ENCODE peak calls at places on chromosomes 2 and 18, in ten cellular contexts. I, R, U, S, N, Z, Y, E, M and K are unnamed samples. For H3K4me1, the result is how much of the 10 kb centered on the place peaks cover.

GRCh38 chr2:31066594-31066993 is 71.6 kb downstream of the GALNT14 start:
- DNase-seq in I (no peak), R (no peak), U (no peak), S (no peak), N (no peak), Z (no peak), Y (no peak), E (no peak), M (no peak), K (no peak)

GRCh38 chr2:1718339-1719220 is 25.7 kb downstream of the PXDN start:
- DNase-seq in I (no peak), R (no peak), U (no peak), S (no peak), N (no peak), Z (no peak), Y (no peak), E (no peak), M (peak), K (no peak)

GRCh38 chr2:86029873-86030272 is 75.8 kb downstream of the POLR1A start:
- DNase-seq in I (no peak), R (no peak), U (no peak), S (no peak), N (no peak), Z (no peak), Y (no peak), E (peak), M (no peak), K (no peak)

GRCh38 chr18:500230-500555 is 308 bp downstream of the COLEC12 start:
- DNase-seq in I (no peak), R (no peak), U (no peak), S (no peak), N (no peak), Z (no peak), Y (no peak), E (no peak), M (peak), K (no peak)

GRCh38 chr2:226048625-226049024 is 649.1 kb downstream of the NYAP2 start:
- DNase-seq in I (no peak), R (no peak), U (no peak), S (no peak), N (peak), Z (no peak), Y (no peak), E (no peak), M (no peak), K (no peak)

GRCh38 chr18:25284861-25285574 is 66.9 kb downstream of the ZNF521 start:
- DNase-seq in I (no peak), R (no peak), U (no peak), S (no peak), N (no peak), Z (no peak), Y (no peak), E (peak), M (no peak), K (no peak)

GRCh38 chr2:12967804-12968203 is 251.1 kb downstream of the TRIB2 start:
- DNase-seq in I (no peak), R (no peak), U (no peak), S (no peak), N (no peak), Z (no peak), Y (no peak), E (no peak), M (no peak), K (no peak)

GRCh38 chr18:35127201-35127600 is 86.0 kb downstream of the MAPRE2 start:
- DNase-seq in I (no peak), R (no peak), U (no peak), S (no peak), N (peak), Z (no peak), Y (no peak), E (no peak), M (no peak), K (no peak)

GRCh38 chr18:47283476-47283875 is 32.0 kb upstream of the SKOR2 start:
- DNase-seq in I (no peak), R (no peak), U (peak), S (no peak), N (peak), Z (no peak), Y (no peak), E (no peak), M (no peak), K (peak)

GRCh38 chr18:79945118-79946042 is 6.1 kb downstream of the SLC66A2 start:
- DNase-seq in I (peak), R (peak), U (no peak), S (peak), N (no peak), Z (no peak), Y (no peak), E (peak), M (peak), K (no peak)

GRCh38 chr2:73112913-73113633 is at the start of gene RAB11FIP5:
- DNase-seq in I (peak), R (peak), U (peak), S (peak), N (peak), Z (peak), Y (peak), E (peak), M (peak), K (peak)

GRCh38 chr2:54483426-54483825 is 27.3 kb downstream of the SPTBN1 start:
- DNase-seq in I (no peak), R (no peak), U (no peak), S (no peak), N (peak), Z (no peak), Y (no peak), E (no peak), M (no peak), K (no peak)

DNA sequence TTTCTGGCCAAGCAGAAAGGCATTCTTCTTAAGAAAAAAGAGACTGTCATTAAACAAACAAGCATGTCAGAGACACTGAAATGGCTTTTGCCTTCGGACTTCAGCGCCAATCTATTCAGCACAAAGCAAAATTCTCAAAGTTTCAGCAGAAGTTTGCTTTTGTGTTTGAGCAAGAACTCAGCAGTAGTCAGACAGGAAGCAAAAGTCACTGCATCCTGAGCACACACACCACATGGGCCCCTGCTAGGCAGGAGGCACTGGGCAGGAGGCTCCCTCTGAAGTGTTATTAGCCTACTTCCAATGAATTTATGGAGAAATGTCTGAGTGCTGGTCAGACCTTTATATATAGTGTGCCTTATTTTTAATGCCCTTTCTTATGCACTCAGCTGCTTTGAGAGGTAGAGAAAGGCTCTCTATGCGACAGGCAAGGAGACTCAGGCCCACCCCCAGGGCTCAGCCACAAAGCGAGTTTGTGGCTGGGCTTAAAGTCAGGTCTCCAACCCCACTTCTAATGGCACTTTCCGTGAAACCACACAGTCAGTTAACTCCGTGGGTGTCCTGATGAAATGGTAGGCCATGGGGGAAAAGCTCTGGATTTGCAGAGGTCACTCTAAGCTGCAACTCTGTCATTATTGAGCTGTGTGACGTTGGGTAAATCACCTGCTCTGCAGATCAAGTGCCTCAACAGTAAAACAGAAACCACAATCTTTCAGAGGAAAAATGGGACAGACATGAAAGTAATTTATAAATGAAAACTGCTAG is 161.0 kb upstream of the TMEM200C start:
- DNase-seq in I (no peak), R (no peak), U (no peak), S (no peak), N (peak), Z (no peak), Y (no peak), E (no peak), M (no peak), K (no peak)
- H3K27ac ChIP-seq in I (no peak), R (no peak), U (no peak), S (no peak), N (peak), Z (no peak), Y (no peak), E (no peak), M (no peak), K (no peak)

GRCh38 chr2:161097157-161097556 is 63.1 kb upstream of the TANK start:
- DNase-seq in I (no peak), R (no peak), U (no peak), S (no peak), N (no peak), Z (no peak), Y (no peak), E (no peak), M (no peak), K (no peak)
- H3K4me1 ChIP-seq in I (under half), R (under half), U (under half), S (under half), N (under half), Z (under half), Y (under half), E (under half), M (under half), K (under half)

DNA sequence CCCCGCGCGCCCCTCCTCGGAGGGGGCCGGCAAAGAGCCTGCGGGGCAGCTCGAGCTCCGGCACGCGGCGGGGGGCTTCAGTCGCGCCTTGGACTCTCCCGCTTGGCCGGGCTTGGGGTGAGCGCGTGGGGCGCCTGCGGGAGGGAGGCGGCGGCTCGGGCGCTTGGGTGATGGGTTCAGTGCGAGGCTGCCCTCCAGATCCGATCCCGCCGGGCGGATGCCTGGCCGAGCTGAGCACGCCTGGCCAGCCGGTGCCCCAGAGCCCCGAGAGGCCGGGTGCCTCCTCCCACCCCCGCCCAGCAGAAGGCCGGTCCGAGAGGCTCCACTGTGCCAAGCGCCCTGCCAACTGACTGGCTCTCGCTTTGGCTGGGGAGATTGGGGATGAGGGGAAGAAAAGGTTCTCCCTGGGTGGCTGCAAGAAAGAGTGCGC is 276 bp upstream of the NXPH2 start:
- DNase-seq in I (no peak), R (no peak), U (no peak), S (no peak), N (no peak), Z (no peak), Y (no peak), E (no peak), M (no peak), K (no peak)
- H3K4me3 ChIP-seq in I (peak), R (no peak), U (no peak), S (no peak), N (no peak), Z (peak), Y (peak), E (peak), M (peak), K (no peak)

GRCh38 chr2:190405995-190406394 is 2.2 kb upstream of the MFSD6 start:
- DNase-seq in I (no peak), R (no peak), U (no peak), S (no peak), N (no peak), Z (no peak), Y (no peak), E (no peak), M (no peak), K (no peak)
- H3K27ac ChIP-seq in I (no peak), R (no peak), U (no peak), S (no peak), N (no peak), Z (no peak), Y (no peak), E (no peak), M (no peak), K (no peak)

GRCh38 chr2:239099474-239099873 is 251.6 kb downstream of the TWIST2 start:
- DNase-seq in I (no peak), R (no peak), U (no peak), S (no peak), N (no peak), Z (no peak), Y (no peak), E (no peak), M (no peak), K (no peak)

GRCh38 chr2:239097428-239097696 is 249.5 kb downstream of the TWIST2 start:
- DNase-seq in I (no peak), R (no peak), U (no peak), S (no peak), N (no peak), Z (no peak), Y (no peak), E (no peak), M (no peak), K (no peak)

GRCh38 chr2:239096676-239097427 is 249.0 kb downstream of the TWIST2 start:
- DNase-seq in I (peak), R (no peak), U (no peak), S (no peak), N (no peak), Z (no peak), Y (no peak), E (no peak), M (no peak), K (no peak)

GRCh38 chr2:239101071-239101470 is 253.2 kb downstream of the TWIST2 start:
- DNase-seq in I (no peak), R (no peak), U (no peak), S (no peak), N (no peak), Z (no peak), Y (no peak), E (no peak), M (no peak), K (no peak)

GRCh38 chr2:239098288-239098970 is 250.5 kb downstream of the TWIST2 start:
- DNase-seq in I (no peak), R (no peak), U (no peak), S (no peak), N (no peak), Z (no peak), Y (no peak), E (peak), M (peak), K (no peak)
- H3K4me1 ChIP-seq in I (under half), R (under half), U (under half), S (under half), N (under half), Z (under half), Y (under half), E (under half), M (under half), K (under half)

DNA sequence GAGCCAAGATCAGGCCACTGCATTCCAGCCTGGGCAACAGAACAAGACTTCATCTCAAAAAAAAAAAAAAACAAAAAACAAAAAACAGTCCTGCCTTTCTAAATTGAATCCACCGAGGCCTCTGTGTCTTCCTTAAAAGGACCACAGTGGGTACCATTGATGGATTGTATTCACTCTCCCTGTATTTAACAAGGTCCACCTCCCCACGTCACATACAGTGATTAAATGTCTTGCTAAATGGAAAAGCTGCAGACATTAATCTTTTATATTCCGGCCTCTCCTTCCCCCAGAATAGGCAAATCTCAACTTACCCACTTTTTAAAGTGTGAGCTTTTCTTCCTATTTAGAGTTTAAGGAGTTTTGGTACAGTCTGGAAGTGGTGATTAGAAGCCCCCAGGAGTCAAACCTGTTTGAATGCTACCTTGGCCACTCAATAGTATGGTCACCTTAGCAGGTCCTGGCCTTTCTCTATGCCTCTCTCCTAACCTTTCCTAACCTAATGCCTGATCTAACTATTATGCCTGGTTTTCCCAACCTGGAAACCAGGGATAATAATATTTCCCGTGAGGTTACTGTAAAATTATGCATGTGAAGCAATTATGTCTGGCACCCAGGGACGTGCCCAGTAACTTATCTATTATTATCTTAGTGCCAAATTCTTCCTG is 3.3 kb downstream of the NFE2L2 start:
- DNase-seq in I (no peak), R (no peak), U (no peak), S (no peak), N (no peak), Z (no peak), Y (no peak), E (no peak), M (no peak), K (no peak)
- H3K4me3 ChIP-seq in I (peak), R (no peak), U (peak), S (peak), N (peak), Z (peak), Y (peak), E (peak), M (peak), K (peak)

DNA sequence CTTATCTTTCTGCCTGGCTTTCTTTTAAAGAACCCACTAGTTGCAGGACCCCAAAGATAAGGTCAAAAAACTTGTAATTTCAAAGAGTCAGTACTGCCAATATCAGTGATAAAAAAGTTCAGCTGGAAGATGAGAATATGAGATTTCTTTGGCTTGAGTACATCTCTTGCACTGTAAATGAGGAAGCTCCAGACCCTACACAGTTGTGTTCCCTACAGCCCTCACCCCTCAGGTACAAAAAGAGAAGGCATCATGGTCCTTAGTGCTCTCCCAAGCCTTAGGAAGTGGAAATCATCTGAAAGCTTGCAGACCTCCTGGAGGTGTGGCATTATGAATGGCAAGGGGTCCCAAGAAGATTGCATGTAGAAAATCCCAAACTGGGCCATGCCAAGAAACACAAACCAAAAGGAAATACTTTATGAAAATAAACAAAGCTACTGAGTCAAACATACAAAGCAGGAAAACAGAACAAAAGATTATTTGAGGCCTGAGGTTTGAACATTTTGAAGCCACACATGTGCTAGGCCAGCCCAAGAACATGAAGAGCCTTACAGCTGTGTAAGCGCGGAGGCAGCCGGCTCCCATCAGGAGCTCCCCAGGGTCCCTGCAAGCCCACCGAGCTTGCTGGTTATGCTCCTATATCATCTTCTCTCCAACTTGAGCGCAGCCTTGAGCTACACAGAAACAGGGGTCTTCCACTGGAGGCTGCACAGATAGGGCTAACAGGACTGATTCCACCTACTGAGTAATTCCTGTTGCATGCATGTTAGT is 217.0 kb downstream of the OSR1 start:
- DNase-seq in I (no peak), R (no peak), U (no peak), S (no peak), N (peak), Z (no peak), Y (no peak), E (no peak), M (no peak), K (no peak)
- H3K27ac ChIP-seq in I (no peak), R (no peak), U (no peak), S (no peak), N (peak), Z (no peak), Y (no peak), E (no peak), M (no peak), K (no peak)

DNA sequence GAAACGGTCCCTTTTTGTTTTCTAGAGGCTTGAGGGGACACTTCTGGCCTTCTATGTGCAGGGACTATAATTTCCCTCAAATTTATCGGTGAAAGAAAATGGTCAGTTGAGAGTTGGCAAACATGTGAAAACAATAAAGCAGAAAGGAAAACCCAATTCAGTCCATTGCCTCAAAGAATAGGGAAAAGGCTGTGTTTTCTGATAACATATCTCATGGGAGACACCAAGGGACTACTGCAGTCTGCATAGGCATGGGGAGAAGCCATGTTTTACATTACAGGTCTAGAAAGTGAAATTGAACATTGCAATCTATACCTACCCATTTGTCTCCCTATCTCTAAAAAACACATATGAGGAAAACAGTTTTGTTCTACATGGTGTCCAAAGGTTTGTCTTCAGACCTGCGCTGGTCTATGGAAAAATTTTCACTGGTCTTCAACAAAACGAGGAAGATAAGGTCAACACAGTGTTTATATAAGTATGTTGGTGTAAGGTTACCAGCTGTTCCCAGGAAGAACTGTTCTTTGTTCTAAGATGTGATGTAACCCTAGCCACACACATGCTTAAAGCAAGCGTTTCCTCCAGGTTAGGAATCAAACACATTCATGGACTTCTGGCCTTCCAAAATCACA is 179.7 kb downstream of the MREG start:
- DNase-seq in I (no peak), R (no peak), U (peak), S (no peak), N (peak), Z (no peak), Y (no peak), E (no peak), M (no peak), K (no peak)
- H3K4me1 ChIP-seq in I (under half), R (under half), U (under half), S (under half), N (half or more), Z (under half), Y (under half), E (under half), M (under half), K (under half)

GRCh38 chr18:61334491-61334850 is 1.2 kb downstream of the CDH20 start:
- DNase-seq in I (no peak), R (no peak), U (no peak), S (no peak), N (no peak), Z (no peak), Y (no peak), E (no peak), M (no peak), K (no peak)
- H3K4me3 ChIP-seq in I (peak), R (peak), U (no peak), S (no peak), N (peak), Z (peak), Y (peak), E (peak), M (peak), K (no peak)